ENCODE peak calls at places on chromosomes 1 and 21, in five cellular contexts. J, I, C, M and E are unnamed samples.

GRCh38 chr1:154857441-154858215 is 12.5 kb downstream of the KCNN3 start:
- DNase-seq in J (no peak), I (no peak), C (peak; percentile 58), M (no peak), E (no peak)

GRCh38 chr1:93346472-93346991 is 825 bp downstream of the DR1 start:
- DNase-seq in J (peak; percentile 31), I (no peak), C (peak; percentile 56), M (no peak), E (no peak)

GRCh38 chr21:35086357-35086756 is 37.3 kb upstream of the RUNX1 start:
- DNase-seq in J (peak; percentile 33), I (no peak), C (no peak), M (peak; percentile 67), E (no peak)

GRCh38 chr1:15154480-15155036 is 1.0 kb downstream of the TMEM51 start:
- DNase-seq in J (no peak), I (no peak), C (no peak), M (no peak), E (peak; percentile 52)

GRCh38 chr1:153754266-153754665 is 20.9 kb upstream of the SLC27A3 start:
- DNase-seq in J (no peak), I (no peak), C (no peak), M (no peak), E (no peak)

GRCh38 chr1:59926381-59927243 is at the start of gene CYP2J2:
- DNase-seq in J (peak; percentile 14), I (no peak), C (no peak), M (no peak), E (peak; percentile 78)

GRCh38 chr1:100219457-100219856 is 30.2 kb downstream of the DBT start:
- DNase-seq in J (no peak), I (no peak), C (no peak), M (no peak), E (no peak)

GRCh38 chr1:150221552-150221951 is 14.4 kb downstream of the ANP32E start:
- DNase-seq in J (peak; percentile 53), I (no peak), C (peak; percentile 38), M (peak; percentile 35), E (no peak)

GRCh38 chr1:117095237-117095636 is 26.3 kb downstream of the TRIM45 start:
- DNase-seq in J (peak; percentile 88), I (no peak), C (no peak), M (peak; percentile 73), E (no peak)

GRCh38 chr1:50979964-50980363 is 9.9 kb downstream of the CDKN2C start:
- DNase-seq in J (no peak), I (no peak), C (no peak), M (no peak), E (no peak)

GRCh38 chr1:36865080-36865900 is 169.0 kb downstream of the GRIK3 start:
- DNase-seq in J (no peak), I (no peak), C (no peak), M (no peak), E (no peak)

GRCh38 chr1:94926365-94926914 is 470 bp downstream of the CNN3 start:
- DNase-seq in J (peak; percentile 56), I (peak; percentile 82), C (no peak), M (peak; percentile 30), E (peak; percentile 64)
- TF ChIP-seq CTCF in J (peak; percentile 47), I (no peak), C (no peak), M (peak; percentile 78), E (no peak)

DNA sequence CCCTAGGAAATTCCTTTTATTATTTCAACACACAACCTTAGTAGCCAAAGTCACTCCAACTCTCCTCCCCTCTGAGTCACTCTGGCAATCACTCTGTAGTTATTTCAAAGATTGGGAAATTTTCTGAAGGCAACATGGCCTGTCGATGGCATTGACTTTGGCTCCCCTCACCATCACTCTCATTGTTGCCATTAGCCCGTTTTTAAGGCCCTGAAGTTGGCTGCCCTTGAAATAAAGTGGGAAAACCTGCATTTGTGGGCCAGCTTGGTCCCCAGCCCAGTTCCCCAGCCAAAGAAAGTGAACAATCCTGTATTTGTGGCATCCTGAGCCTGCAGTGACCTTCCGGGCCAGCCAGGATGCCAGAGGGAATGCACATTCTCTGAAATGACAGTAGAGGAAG is 52.5 kb downstream of the CDC7 start:
- DNase-seq in J (peak; percentile 85), I (no peak), C (no peak), M (peak; percentile 36), E (no peak)
- TF ChIP-seq CTCF in J (no peak), I (no peak), C (no peak), M (no peak), E (no peak)

DNA sequence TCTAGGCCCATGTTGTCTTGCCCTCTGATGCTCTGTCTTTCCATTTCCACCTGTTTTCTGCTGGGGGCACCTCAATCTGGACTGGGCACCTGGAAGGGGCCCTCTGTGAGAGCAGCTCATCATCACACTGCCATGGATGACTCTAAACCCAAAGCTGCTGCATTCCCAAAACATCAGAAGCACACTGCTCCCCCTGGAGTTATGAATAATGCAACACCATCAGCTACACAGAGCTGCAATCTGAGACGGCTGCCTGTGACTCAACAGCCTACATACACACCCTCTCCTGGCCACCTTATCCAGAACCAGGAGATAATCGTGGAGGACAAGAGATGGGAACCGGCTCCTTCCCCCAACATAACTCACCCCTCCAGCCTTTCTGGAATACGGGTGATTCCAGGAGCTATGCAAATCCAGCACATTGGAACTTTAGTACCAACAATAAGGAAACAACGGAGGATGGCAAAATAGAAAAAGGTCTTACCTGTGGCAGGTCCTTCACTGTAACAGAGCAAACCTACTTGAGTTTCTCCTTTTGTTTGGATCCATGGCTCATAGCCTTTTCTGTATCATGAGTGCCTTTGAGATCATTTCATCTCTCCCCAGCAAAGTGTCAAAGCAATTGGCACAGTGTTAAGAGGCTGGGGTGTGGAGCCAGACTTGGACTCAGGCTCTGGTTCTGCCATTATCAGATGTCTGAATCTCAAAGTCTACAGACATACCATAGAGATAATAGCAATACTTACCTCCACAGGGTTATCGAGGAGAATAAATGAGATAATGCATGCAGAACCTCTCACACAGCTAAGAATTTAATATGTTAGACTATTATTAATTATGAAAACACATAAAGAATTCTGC is 29.3 kb downstream of the AK2 start:
- DNase-seq in J (peak; percentile 88), I (no peak), C (peak; percentile 18), M (peak; percentile 90), E (no peak)
- TF ChIP-seq CTCF in J (peak; percentile 78), I (no peak), C (peak; percentile 57), M (peak; percentile 85), E (no peak)

GRCh38 chr1:53480678-53481077 is 21.5 kb downstream of the DMRTB1 start:
- DNase-seq in J (no peak), I (no peak), C (no peak), M (no peak), E (no peak)
- TF ChIP-seq CTCF in J (no peak), I (no peak), C (no peak), M (peak; percentile 45), E (no peak)